ENCODE peak calls at places on chromosomes 7 and 10, in five cellular contexts. C is spleen, R is uterus, P is MM.1S, W is mammary epithelial cell. O is an unnamed sample.

GRCh38 chr7:32068411-32068905 is 1.7 kb downstream of the PDE1C start:
- DNase-seq in W (peak; percentile 34), C (no peak), P (peak; percentile 51), R (no peak), O (no peak)

GRCh38 chr7:78185149-78185745 is 386.7 kb downstream of the PHTF2 start:
- DNase-seq in W (no peak), R (no peak), C (no peak), P (no peak), O (no peak)

GRCh38 chr7:96786261-96786997 is 76.8 kb upstream of the SEM1 start:
- DNase-seq in P (no peak), R (peak; percentile 15), W (no peak), C (no peak), O (no peak)

GRCh38 chr10:60362461-60362860 is 27.2 kb downstream of the ANK3 start:
- DNase-seq in C (no peak), R (no peak), P (no peak), W (no peak), O (no peak)

GRCh38 chr7:96719164-96719563 is 9.5 kb upstream of the SEM1 start:
- DNase-seq in C (no peak), R (no peak), P (no peak), W (no peak), O (no peak)

GRCh38 chr7:105718511-105718925 is 137.2 kb upstream of the EFCAB10 start:
- DNase-seq in R (no peak), C (no peak), W (peak; percentile 23), P (no peak), O (no peak)

GRCh38 chr10:131703941-131704340 is 196.9 kb upstream of the PPP2R2D start:
- DNase-seq in W (no peak), P (no peak), R (no peak), C (peak; percentile 45), O (no peak)

GRCh38 chr10:97651773-97652172 is 11.3 kb downstream of the PI4K2A start:
- DNase-seq in W (peak; percentile 98), P (no peak), C (no peak), R (no peak), O (no peak)

GRCh38 chr7:18495412-18496335 is at the start of gene HDAC9:
- DNase-seq in R (no peak), W (peak; percentile 51), P (peak; percentile 86), C (peak; percentile 75), O (no peak)

GRCh38 chr10:110820321-110820814 is 51.4 kb upstream of the PDCD4 start:
- DNase-seq in R (peak; percentile 70), C (no peak), P (no peak), W (no peak), O (peak; percentile 95)

GRCh38 chr7:1536105-1536767 is 5.7 kb downstream of the MAFK start:
- DNase-seq in W (no peak), P (no peak), C (peak; percentile 70), R (peak; percentile 21), O (peak; percentile 66)

GRCh38 chr7:106858618-106859532 is 6.2 kb upstream of the PIK3CG start:
- DNase-seq in R (no peak), C (peak; percentile 76), W (peak; percentile 27), P (no peak), O (no peak)

GRCh38 chr7:16504019-16504418 is 22.6 kb upstream of the LRRC72 start:
- DNase-seq in W (no peak), R (no peak), C (no peak), P (no peak), O (no peak)

GRCh38 chr10:25725917-25726716 is 207.9 kb upstream of the MYO3A start:
- DNase-seq in P (peak; percentile 68), C (no peak), W (peak; percentile 32), R (no peak), O (no peak)

GRCh38 chr10:49419005-49419404 is 23.1 kb upstream of the DRGX start:
- DNase-seq in P (no peak), C (no peak), R (no peak), W (peak; percentile 86), O (no peak)

GRCh38 chr10:62199584-62199983 is 69.1 kb downstream of the RTKN2 start:
- DNase-seq in W (peak; percentile 29), C (no peak), R (no peak), P (no peak), O (no peak)

GRCh38 chr10:105843786-105844560 is 1202.9 kb downstream of the SORCS3 start:
- DNase-seq in P (no peak), R (no peak), W (no peak), C (no peak), O (no peak)

DNA sequence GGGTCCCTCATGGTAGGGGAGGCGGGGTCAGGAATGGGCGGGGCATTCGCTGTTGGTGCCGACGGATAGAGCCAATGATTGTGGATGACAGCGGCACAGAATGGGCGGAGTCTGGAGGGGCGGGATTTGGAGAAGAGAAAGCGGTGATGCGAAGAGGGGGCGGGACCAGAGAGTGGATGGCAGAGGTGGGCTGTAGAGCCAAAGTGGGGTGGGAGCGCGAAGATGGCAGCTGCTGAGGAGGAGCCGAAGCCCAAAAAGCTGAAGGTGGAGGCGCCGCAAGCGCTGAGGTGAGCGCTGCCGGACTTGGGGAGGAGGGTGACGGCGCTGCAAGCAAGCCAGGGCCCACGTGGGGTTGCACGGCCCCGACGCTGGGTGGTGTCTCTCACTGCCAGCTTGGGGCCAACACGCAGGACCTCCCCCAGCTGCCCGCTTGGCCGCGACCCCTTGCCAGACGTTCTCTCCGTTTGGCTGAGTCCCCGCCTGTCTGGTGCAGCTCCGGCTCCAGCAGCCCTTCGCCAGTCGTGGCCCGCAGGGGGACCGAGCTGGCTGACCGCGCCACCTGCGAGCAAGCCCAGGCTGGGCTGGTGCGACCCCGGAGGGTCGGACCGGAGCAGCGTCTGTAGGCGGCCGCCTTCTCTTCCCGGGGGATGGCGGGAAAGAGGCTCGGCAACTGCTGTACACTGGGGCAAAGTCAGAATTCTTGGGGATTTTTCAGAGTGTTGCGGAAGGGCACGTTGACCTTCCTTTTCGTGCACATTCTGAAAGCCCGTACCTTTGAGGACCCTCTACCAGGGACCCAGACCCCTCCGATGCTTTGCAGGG is at the start of gene ADK:
- DNase-seq in W (peak; percentile 95), R (peak; percentile 100), C (peak; percentile 100), P (peak; percentile 99), O (peak; percentile 99)
- TF ChIP-seq CTCF in W (no peak), R (peak; percentile 21), C (no peak), P (peak; percentile 48), O (peak; percentile 16)

GRCh38 chr7:44603208-44603607 is 3.2 kb upstream of the OGDH start:
- DNase-seq in W (no peak), C (no peak), P (no peak), R (no peak), O (no peak)

GRCh38 chr7:44604941-44605340 is 1.5 kb upstream of the OGDH start:
- DNase-seq in R (no peak), C (no peak), W (no peak), P (no peak), O (no peak)

GRCh38 chr7:44599222-44599621 is 7.2 kb upstream of the OGDH start:
- DNase-seq in C (no peak), R (no peak), P (no peak), W (no peak), O (no peak)

GRCh38 chr7:44606341-44607140 is at the start of gene OGDH:
- DNase-seq in R (peak; percentile 98), C (peak; percentile 100), P (peak; percentile 99), W (peak; percentile 97), O (peak; percentile 100)

DNA sequence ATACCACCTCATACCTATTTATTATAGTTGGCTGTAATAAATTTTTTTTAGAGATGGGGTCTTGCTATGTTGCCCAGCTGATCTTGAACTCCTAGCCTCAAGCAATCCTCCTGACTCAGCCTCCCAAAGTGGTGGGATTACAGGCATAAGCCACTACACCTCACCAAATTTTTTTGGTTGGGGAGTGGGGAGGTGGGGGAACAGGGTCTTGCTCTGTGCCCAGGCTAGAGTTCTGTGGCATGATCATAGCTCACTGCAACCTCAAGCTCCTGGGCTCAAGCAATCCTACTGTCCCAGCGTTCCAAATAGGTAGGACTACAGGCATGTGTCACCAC is 3.9 kb upstream of the OGDH start:
- DNase-seq in P (no peak), C (no peak), R (no peak), W (no peak), O (no peak)
- H3K4me3 ChIP-seq in P (no peak overlapping the region), C (no peak overlapping the region), R (no peak overlapping the region), W (no peak overlapping the region), O (no peak overlapping the region)

GRCh38 chr10:102229810-102230263 is 3.7 kb downstream of the ELOVL3 start:
- DNase-seq in R (peak; percentile 79), P (peak; percentile 83), W (peak; percentile 68), C (peak; percentile 97), O (peak; percentile 88)

GRCh38 chr10:102230264-102230860 is 4.3 kb downstream of the ELOVL3 start:
- DNase-seq in C (peak; percentile 82), W (no peak), P (no peak), R (peak; percentile 40), O (no peak)

GRCh38 chr10:102230861-102231356 is 4.8 kb downstream of the ELOVL3 start:
- DNase-seq in R (peak; percentile 20), W (no peak), C (peak; percentile 91), P (peak; percentile 32), O (no peak)

GRCh38 chr10:102233997-102234396 is 7.3 kb downstream of the PITX3 start:
- DNase-seq in W (no peak), P (no peak), R (no peak), C (no peak), O (no peak)

GRCh38 chr10:102231357-102232318 is 5.5 kb downstream of the ELOVL3 start:
- DNase-seq in P (peak; percentile 46), R (peak; percentile 19), C (peak; percentile 90), W (no peak), O (no peak)
- H3K27me3 ChIP-seq in P (peaks cover 35% of the 10 kb centered on the region), R (peaks cover 13% of the 10 kb centered on the region), C (peaks cover 27% of the 10 kb centered on the region), W (no peaks in the 10 kb centered on the region), O (peaks cover 87% of the 10 kb centered on the region)

DNA sequence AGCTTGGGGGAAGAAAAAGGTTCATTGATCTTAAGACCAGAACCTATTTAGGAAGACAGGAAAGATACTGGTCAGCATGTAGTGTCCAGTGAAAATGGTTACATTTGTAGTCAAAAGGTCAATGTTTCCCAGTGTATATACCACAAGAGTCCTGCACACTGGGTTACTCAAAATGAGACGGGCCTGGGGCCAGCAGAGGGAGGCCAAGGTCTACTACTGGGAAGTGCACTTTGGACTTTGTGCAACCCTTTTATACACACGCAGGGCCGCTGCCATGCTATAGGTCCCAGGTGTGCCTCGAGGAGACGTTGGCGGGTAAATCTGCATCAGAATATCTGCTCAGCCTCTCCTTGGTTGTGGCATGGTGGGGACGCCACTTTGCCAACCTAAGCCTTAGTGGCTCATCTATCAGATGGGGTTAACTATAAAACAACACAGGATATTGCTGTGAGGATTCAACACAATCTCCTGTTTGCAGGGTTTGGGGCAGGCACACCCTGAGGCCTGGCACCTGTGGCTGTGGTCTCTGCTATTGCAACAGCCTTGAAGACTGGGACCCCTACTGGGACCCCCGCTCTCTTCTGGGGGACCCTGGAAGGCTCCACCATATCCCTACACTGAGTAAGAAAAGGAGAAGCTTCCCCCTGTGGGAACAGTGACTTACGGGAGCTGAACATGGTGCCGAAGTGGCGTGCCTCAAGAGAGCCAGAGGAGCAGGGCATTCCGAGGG is 19.7 kb downstream of the CLRN3 start:
- DNase-seq in P (no peak), W (no peak), R (no peak), C (peak; percentile 50), O (no peak)
- TF ChIP-seq CTCF in P (no peak), W (no peak), R (no peak), C (no peak), O (no peak)

GRCh38 chr10:4181075-4181474 is 396.1 kb upstream of the KLF6 start:
- DNase-seq in W (no peak), R (peak; percentile 31), C (no peak), P (no peak), O (no peak)
- H3K4me3 ChIP-seq in W (no peak overlapping the region), R (no peak overlapping the region), C (no peak overlapping the region), P (no peak overlapping the region), O (no peak overlapping the region)

O was measured in sigmoid colon.